ENCODE peak calls at places on chromosome 11, in eight cellular contexts. R is type B pancreatic cell; I is activated CD8-positive, alpha-beta T cell treated with anti-CD3 and anti-CD28 coated beads for 36 hours; Q is GM13976; M is mammary epithelial cell; N is GM13977; Z is breast epithelium; W is upper lobe of left lung. V is an unnamed sample.

GRCh38 chr11:9569588-9570164 is 3.8 kb upstream of the WEE1 start:
- DNase-seq in W (no peak), Z (no peak), Q (no peak), M (no peak), I (no peak), N (no peak), R (no peak), V (no peak)

GRCh38 chr11:19946681-19947080 is 213.6 kb downstream of the DBX1 start:
- DNase-seq in W (no peak), R (no peak), Z (no peak), Q (no peak), M (no peak), I (no peak), N (no peak), V (no peak)

GRCh38 chr11:63590024-63590788 is 24.0 kb downstream of the PLAAT3 start:
- DNase-seq in W (no peak), R (no peak), I (no peak), Q (no peak), M (no peak), N (no peak), Z (no peak), V (no peak)

GRCh38 chr11:6298605-6299004 is 21.7 kb downstream of the CAVIN3 start:
- DNase-seq in N (no peak), M (peak), Z (no peak), I (peak), R (no peak), W (peak), Q (no peak), V (no peak)

GRCh38 chr11:1888811-1889526 is 2.7 kb downstream of the PRR33 start:
- DNase-seq in M (no peak), Q (no peak), W (no peak), Z (no peak), R (peak), I (peak), N (peak), V (no peak)

GRCh38 chr11:124586247-124586860 is 16.6 kb downstream of the OR8A1 start:
- DNase-seq in I (peak), M (peak), N (peak), Z (no peak), R (no peak), W (peak), Q (peak), V (no peak)

GRCh38 chr11:85619497-85619896 is 7.6 kb downstream of the DLG2 start:
- DNase-seq in Z (no peak), Q (no peak), I (peak), M (peak), R (no peak), W (peak), N (no peak), V (no peak)

GRCh38 chr11:62546937-62547625 is 475 bp upstream of the AHNAK start:
- DNase-seq in W (no peak), N (no peak), Q (no peak), R (peak), M (peak), Z (no peak), I (no peak), V (no peak)

GRCh38 chr11:45577755-45578154 is 87.7 kb downstream of the CHST1 start:
- DNase-seq in W (no peak), Q (no peak), M (no peak), I (no peak), Z (no peak), N (no peak), R (no peak), V (no peak)

GRCh38 chr11:69972351-69972802 is 105.7 kb upstream of the ANO1 start:
- DNase-seq in N (no peak), R (no peak), Z (no peak), W (no peak), M (no peak), I (peak), Q (no peak), V (no peak)

GRCh38 chr11:132851247-132851646 is 681.1 kb downstream of the OPCML start:
- DNase-seq in M (no peak), Z (no peak), R (no peak), N (no peak), I (no peak), W (no peak), Q (no peak), V (no peak)

GRCh38 chr11:9740202-9740881 is 76.5 kb downstream of the SWAP70 start:
- DNase-seq in R (no peak), M (no peak), Q (no peak), W (peak), N (no peak), I (no peak), Z (peak), V (no peak)

GRCh38 chr11:18392434-18393321 is 1.7 kb upstream of the LDHA start:
- DNase-seq in M (peak), W (peak), Q (no peak), Z (no peak), N (no peak), I (peak), R (no peak), V (no peak)

GRCh38 chr11:66272600-66272999 is 4.2 kb downstream of the RAB1B start:
- DNase-seq in I (no peak), W (no peak), N (no peak), R (no peak), Q (no peak), M (no peak), Z (no peak), V (no peak)

GRCh38 chr11:132024587-132025295 is 654.3 kb downstream of the NTM start:
- DNase-seq in N (no peak), I (no peak), Q (peak), Z (no peak), W (no peak), R (no peak), M (peak), V (no peak)

GRCh38 chr11:1744137-1744878 is 6.1 kb downstream of the IFITM10 start:
- DNase-seq in I (no peak), M (no peak), R (no peak), N (no peak), Q (no peak), W (peak), Z (peak), V (no peak)

GRCh38 chr11:93652161-93652597 is 9.3 kb upstream of the CEP295 start:
- DNase-seq in R (no peak), I (no peak), Q (no peak), N (no peak), M (peak), Z (no peak), W (no peak), V (no peak)

GRCh38 chr11:1498262-1498661 is 11.7 kb upstream of the MOB2 start:
- DNase-seq in Z (peak), N (no peak), M (no peak), R (no peak), W (no peak), I (no peak), Q (no peak), V (no peak)

GRCh38 chr11:58905141-58905715 is 34.1 kb upstream of the GLYATL1 start:
- DNase-seq in Q (peak), R (peak), M (peak), Z (no peak), N (no peak), W (no peak), I (no peak), V (no peak)

GRCh38 chr11:121555172-121555571 is 102.4 kb upstream of the SORL1-AS1 start:
- DNase-seq in Q (no peak), N (no peak), W (no peak), Z (no peak), R (no peak), I (no peak), M (no peak), V (no peak)

GRCh38 chr11:1870721-1871466 is 18.0 kb downstream of the LSP1 start:
- DNase-seq in I (peak), M (no peak), W (no peak), N (no peak), R (no peak), Z (no peak), Q (no peak), V (no peak)

GRCh38 chr11:46112961-46113617 is 8.2 kb downstream of the PHF21A start:
- DNase-seq in R (no peak), I (peak), Z (no peak), N (peak), Q (no peak), W (peak), M (peak), V (no peak)

GRCh38 chr11:97611345-97611744 is 1221.5 kb downstream of the JRKL start:
- DNase-seq in W (no peak), M (no peak), N (no peak), Q (no peak), I (no peak), Z (no peak), R (no peak), V (no peak)

GRCh38 chr11:26522912-26523610 is 49.0 kb downstream of the MUC15 start:
- DNase-seq in R (no peak), W (no peak), M (peak), N (no peak), I (no peak), Z (no peak), Q (no peak), V (no peak)

GRCh38 chr11:12600829-12601228 is 73.4 kb upstream of the TEAD1 start:
- DNase-seq in I (no peak), Q (no peak), M (no peak), R (no peak), N (no peak), Z (no peak), W (no peak), V (no peak)

GRCh38 chr11:416757-417621 is 2.2 kb upstream of the SIGIRR start:
- DNase-seq in Q (peak), N (no peak), I (peak), R (no peak), W (peak), Z (no peak), M (peak), V (peak)

GRCh38 chr11:61007383-61007970 is 36.0 kb downstream of the CD6 start:
- DNase-seq in W (no peak), Z (no peak), R (no peak), M (no peak), N (peak), Q (peak), I (no peak), V (no peak)

GRCh38 chr11:127105578-127105977 is 105.0 kb upstream of the KIRREL3 start:
- DNase-seq in M (no peak), I (no peak), N (no peak), W (no peak), R (no peak), Q (no peak), Z (no peak), V (no peak)

GRCh38 chr11:94776351-94777321 is 8.5 kb downstream of the AMOTL1 start:
- DNase-seq in R (no peak), N (no peak), Z (no peak), I (no peak), W (no peak), M (peak), Q (no peak), V (no peak)

GRCh38 chr11:104852811-104853210 is 45.4 kb downstream of the CASP12 start:
- DNase-seq in N (no peak), R (no peak), Z (no peak), W (no peak), M (peak), I (no peak), Q (no peak), V (no peak)

GRCh38 chr11:19344661-19345518 is 104.1 kb upstream of the E2F8 start:
- DNase-seq in N (peak), M (peak), Q (peak), W (no peak), I (no peak), Z (peak), R (peak), V (no peak)

GRCh38 chr11:73997120-73997772 is 11.6 kb downstream of the UCP3 start:
- DNase-seq in R (no peak), M (no peak), N (no peak), Z (no peak), I (no peak), W (no peak), Q (no peak), V (no peak)
- TF ChIP-seq CTCF in R (no peak), M (no peak), N (no peak), Z (no peak), I (no peak), W (no peak), Q (no peak), V (no peak)

GRCh38 chr11:44101098-44101497 is 5.6 kb downstream of the EXT2 start:
- DNase-seq in I (no peak), M (no peak), Q (no peak), W (no peak), R (no peak), N (no peak), Z (no peak), V (no peak)

GRCh38 chr11:44108260-44108659 is 12.8 kb downstream of the EXT2 start:
- DNase-seq in M (no peak), I (no peak), N (no peak), Z (no peak), R (no peak), Q (no peak), W (no peak), V (no peak)

GRCh38 chr11:44110231-44110679 is 14.8 kb downstream of the EXT2 start:
- DNase-seq in I (peak), W (peak), Q (peak), R (no peak), Z (no peak), N (peak), M (peak), V (no peak)

GRCh38 chr11:44104472-44105294 is 9.2 kb downstream of the EXT2 start:
- DNase-seq in Q (no peak), W (no peak), Z (no peak), M (no peak), I (no peak), R (no peak), N (no peak), V (no peak)
- TF ChIP-seq CTCF in Q (no peak), W (no peak), Z (no peak), M (peak), I (no peak), R (no peak), N (no peak), V (no peak)

GRCh38 chr11:77471520-77472234 is 2.2 kb downstream of the PAK1 start:
- DNase-seq in I (peak), M (peak), N (peak), Q (no peak), R (no peak), W (peak), Z (no peak), V (no peak)
- TF ChIP-seq CTCF in I (no peak), M (peak), N (peak), Q (no peak), R (peak), W (no peak), Z (no peak), V (no peak)

DNA sequence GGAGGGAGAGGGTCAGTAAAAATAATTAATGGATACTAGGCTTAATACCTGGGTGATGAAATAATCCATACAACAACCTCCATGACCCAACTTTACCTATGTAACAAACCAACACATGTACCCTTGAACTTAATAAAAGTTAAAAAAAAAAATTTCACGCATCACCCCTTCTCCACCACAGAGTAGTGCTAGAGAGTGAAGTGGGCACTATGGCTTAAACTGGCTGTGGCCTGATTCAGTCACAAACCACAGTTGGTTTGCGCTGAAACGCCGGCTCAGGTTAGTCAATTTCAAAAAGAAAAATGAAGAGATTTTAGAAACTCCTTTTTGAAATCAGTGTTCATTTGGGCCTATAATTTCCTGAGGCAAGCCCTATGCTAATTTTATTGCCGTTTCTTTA is 144.3 kb downstream of the TRPC6 start:
- DNase-seq in I (no peak), M (no peak), N (no peak), Q (no peak), W (no peak), Z (no peak), R (no peak), V (no peak)
- TF ChIP-seq CTCF in I (no peak), M (no peak), N (no peak), Q (no peak), W (no peak), Z (no peak), R (peak), V (no peak)